ENCODE peak calls at places on chromosomes 7 and 10, in five cellular contexts. O is adrenal gland, W is T-helper 9 cell, M is H9, Y is EL. X is an unnamed sample.

GRCh38 chr10:78042058-78042751 is 8.5 kb downstream of the RPS24 start:
- DNase-seq in W (no peak), O (no peak), Y (no peak), M (no peak), X (no peak)

GRCh38 chr7:102917436-102918353 is 4.9 kb downstream of the LRRC17 start:
- DNase-seq in Y (no peak), W (no peak), O (no peak), M (no peak), X (no peak)

GRCh38 chr7:49433794-49434193 is 339.6 kb upstream of the VWC2 start:
- DNase-seq in O (no peak), Y (no peak), W (no peak), M (no peak), X (no peak)

GRCh38 chr7:64992971-64993370 is 2.1 kb upstream of the ZNF117 start:
- DNase-seq in W (no peak), Y (peak; percentile 45), M (no peak), O (no peak), X (no peak)

GRCh38 chr10:119412244-119412750 is 130.2 kb downstream of the RGS10 start:
- DNase-seq in O (peak; percentile 77), W (no peak), M (no peak), Y (no peak), X (peak; percentile 88)

GRCh38 chr10:111231779-111232178 is 154.9 kb downstream of the ADRA2A start:
- DNase-seq in M (no peak), Y (no peak), W (no peak), O (no peak), X (no peak)

GRCh38 chr10:12350167-12350872 is 973 bp downstream of the CAMK1D start:
- DNase-seq in Y (peak; percentile 32), M (peak; percentile 45), O (peak; percentile 34), W (peak; percentile 32), X (peak; percentile 48)

GRCh38 chr10:13439771-13440708 is 88.8 kb downstream of the BEND7 start:
- DNase-seq in O (peak; percentile 57), M (peak; percentile 78), Y (peak; percentile 45), W (peak; percentile 52), X (peak; percentile 57)

GRCh38 chr7:149717481-149717880 is 55.9 kb downstream of the ZNF467 start:
- DNase-seq in W (no peak), Y (no peak), M (peak; percentile 20), O (no peak), X (no peak)

GRCh38 chr10:123944661-123945060 is 53.1 kb upstream of the CPXM2 start:
- DNase-seq in M (no peak), W (no peak), O (no peak), Y (no peak), X (peak; percentile 60)

GRCh38 chr10:43351301-43351700 is 20.1 kb upstream of the FXYD4 start:
- DNase-seq in O (no peak), Y (no peak), M (no peak), W (no peak), X (no peak)

GRCh38 chr10:17181751-17182150 is 19.7 kb downstream of the TRDMT1 start:
- DNase-seq in W (no peak), Y (peak; percentile 14), M (no peak), O (no peak), X (no peak)

GRCh38 chr7:102836977-102837376 is 75.8 kb upstream of the LRRC17 start:
- DNase-seq in M (no peak), W (no peak), Y (no peak), O (no peak), X (no peak)

GRCh38 chr10:99551158-99551557 is 18.4 kb downstream of the NKX2-3 start:
- DNase-seq in W (no peak), M (no peak), Y (peak; percentile 91), O (no peak), X (no peak)

GRCh38 chr7:151382079-151382885 is 27.6 kb downstream of the WDR86 start:
- DNase-seq in O (no peak), Y (no peak), W (peak; percentile 61), M (peak; percentile 34), X (no peak)

GRCh38 chr10:126504051-126504760 is 115.9 kb upstream of the ADAM12 start:
- DNase-seq in Y (peak; percentile 71), O (peak; percentile 53), M (peak; percentile 70), W (no peak), X (peak; percentile 40)

GRCh38 chr7:95046494-95047240 is 139.3 kb downstream of the PPP1R9A start:
- DNase-seq in W (no peak), O (no peak), M (no peak), Y (no peak), X (no peak)

GRCh38 chr7:17849504-17849903 is 90.8 kb downstream of the SNX13 start:
- DNase-seq in O (no peak), W (no peak), Y (peak; percentile 80), M (no peak), X (no peak)

GRCh38 chr10:72200883-72201282 is 14.9 kb upstream of the ANAPC16 start:
- DNase-seq in W (no peak), M (no peak), Y (no peak), O (no peak), X (no peak)

GRCh38 chr7:112290065-112290464 is 83.6 kb downstream of the ZNF277 start:
- DNase-seq in W (no peak), O (no peak), M (no peak), Y (peak; percentile 59), X (no peak)

GRCh38 chr7:45888185-45888992 is at the start of gene IGFBP1:
- DNase-seq in O (no peak), W (no peak), M (peak; percentile 45), Y (peak; percentile 25), X (no peak)